ENCODE peak calls at places on chromosomes 3 and 15, in ten cellular contexts. Z, I, W, X, H, M, Q, C, O and D are unnamed samples.
A peak's percentile ranks its signal among the peaks of the same experiment; 100 is the strongest.

GRCh38 chr15:84749111-84749991 is 959 bp downstream of the ZNF592 start:
- DNase-seq in W (peak; percentile 33), Z (no peak), C (no peak), I (no peak), H (no peak), M (peak; percentile 4), Q (peak; percentile 26), O (peak; percentile 49), X (peak; percentile 56), D (peak; percentile 16)

GRCh38 chr3:99170867-99171517 is 269.5 kb upstream of the DCBLD2 start:
- DNase-seq in W (no peak), M (no peak), Q (no peak), H (no peak), C (no peak), Z (no peak), O (no peak), X (no peak), I (no peak), D (no peak)

GRCh38 chr15:79977431-79977940 is 6.5 kb upstream of the BCL2A1 start:
- DNase-seq in X (no peak), Q (no peak), Z (no peak), M (no peak), H (no peak), W (no peak), C (no peak), O (no peak), I (no peak), D (no peak)

GRCh38 chr3:120481056-120481455 is 30.3 kb upstream of the FSTL1 start:
- DNase-seq in Q (no peak), C (no peak), X (no peak), M (no peak), Z (no peak), O (no peak), H (no peak), W (no peak), I (no peak), D (no peak)

GRCh38 chr3:166829896-166830295 is 550.2 kb downstream of the ZBBX start:
- DNase-seq in M (no peak), C (no peak), W (no peak), Z (no peak), Q (no peak), X (no peak), I (no peak), O (no peak), H (no peak), D (peak; percentile 32)

GRCh38 chr3:45949432-45949831 is 6.2 kb downstream of the CXCR6 start:
- DNase-seq in M (no peak), H (no peak), C (no peak), I (no peak), X (no peak), Z (no peak), O (no peak), Q (no peak), W (no peak), D (no peak)

GRCh38 chr15:70967646-70968045 is 75.0 kb downstream of the LRRC49 start:
- DNase-seq in W (no peak), I (no peak), X (no peak), M (no peak), O (no peak), H (no peak), Z (no peak), Q (no peak), C (no peak), D (no peak)

GRCh38 chr15:69540622-69541021 is 88.0 kb downstream of the RPLP1 start:
- DNase-seq in M (no peak), C (no peak), W (no peak), Z (no peak), O (no peak), I (no peak), Q (no peak), X (no peak), H (no peak), D (no peak)

GRCh38 chr3:56783644-56784451 is 17.9 kb downstream of the ARHGEF3 start:
- DNase-seq in Z (no peak), W (peak; percentile 57), H (peak; percentile 53), M (no peak), I (no peak), Q (no peak), X (peak; percentile 57), O (no peak), C (peak; percentile 51), D (peak; percentile 76)

GRCh38 chr15:77607111-77607893 is 25.4 kb downstream of the LINGO1 start:
- DNase-seq in Z (no peak), O (no peak), H (no peak), Q (peak; percentile 29), M (no peak), I (no peak), W (no peak), X (no peak), C (no peak), D (no peak)

GRCh38 chr3:128052831-128053419 is 688 bp downstream of the SEC61A1 start:
- DNase-seq in Q (no peak), C (no peak), H (no peak), O (no peak), X (no peak), I (no peak), M (peak; percentile 7), W (no peak), Z (no peak), D (no peak)

GRCh38 chr3:151379083-151379734 is 5.3 kb downstream of the P2RY12 start:
- DNase-seq in H (no peak), Q (no peak), O (peak; percentile 69), W (no peak), C (no peak), M (peak; percentile 36), I (no peak), Z (no peak), X (peak; percentile 2), D (no peak)

GRCh38 chr3:144390786-144391185 is 419.2 kb downstream of the DIPK2A start:
- DNase-seq in Q (no peak), O (no peak), Z (no peak), M (no peak), H (no peak), W (no peak), C (no peak), I (no peak), X (no peak), D (no peak)

GRCh38 chr15:71384501-71384900 is 269.2 kb downstream of the THSD4 start:
- DNase-seq in W (no peak), H (no peak), Q (no peak), X (no peak), Z (no peak), M (no peak), I (no peak), C (no peak), O (no peak), D (no peak)

GRCh38 chr3:181230258-181230657 is 240.7 kb upstream of the DNAJC19 start:
- DNase-seq in O (peak; percentile 52), Z (no peak), W (no peak), H (no peak), Q (no peak), C (no peak), X (no peak), M (no peak), I (no peak), D (no peak)